ENCODE peak calls at places on chromosome 3, in four cellular contexts. V is heart left ventricle, N is fibroblast of lung, A is bronchial epithelial cell. L is an unnamed sample.
A peak's percentile ranks its signal among the peaks of the same experiment; 100 is the strongest.

GRCh38 chr3:71001303-71001702 is 582.2 kb downstream of the FOXP1 start:
- DNase-seq in V (no peak), N (no peak), A (no peak), L (no peak)

GRCh38 chr3:152392474-152392873 is 123.7 kb downstream of the MBNL1 start:
- DNase-seq in V (no peak), N (no peak), A (no peak), L (no peak)

GRCh38 chr3:161221881-161222600 is 930 bp downstream of the NMD3 start:
- DNase-seq in V (no peak), N (peak; percentile 42), A (no peak), L (peak; percentile 19)

GRCh38 chr3:133884547-133885240 is 11.0 kb downstream of the RAB6B start:
- DNase-seq in V (no peak), N (no peak), A (no peak), L (no peak)

GRCh38 chr3:197792019-197792647 is 1.1 kb downstream of the LRCH3 start:
- DNase-seq in V (no peak), N (peak; percentile 21), A (peak; percentile 20), L (no peak)

GRCh38 chr3:33883538-33884203 is 85.2 kb downstream of the PDCD6IP start:
- DNase-seq in V (no peak), N (peak; percentile 64), A (peak; percentile 50), L (no peak)

GRCh38 chr3:37761043-37761442 is 100.6 kb upstream of the CTDSPL start:
- DNase-seq in V (no peak), N (no peak), A (no peak), L (no peak)

GRCh38 chr3:143567823-143568222 is 280.4 kb downstream of the SLC9A9 start:
- DNase-seq in V (no peak), N (peak; percentile 3), A (no peak), L (no peak)

GRCh38 chr3:163315786-163316185 is 1762.5 kb downstream of the SI start:
- DNase-seq in V (no peak), N (no peak), A (peak; percentile 0), L (no peak)

GRCh38 chr3:53139833-53140574 is 9.8 kb upstream of the RFT1 start:
- DNase-seq in V (no peak), N (no peak), A (no peak), L (no peak)

GRCh38 chr3:4633078-4634004 is 140.2 kb downstream of the ITPR1 start:
- DNase-seq in V (no peak), N (peak; percentile 83), A (peak; percentile 72), L (no peak)

GRCh38 chr3:23099677-23100076 is 103.5 kb upstream of the UBE2E2 start:
- DNase-seq in V (no peak), N (no peak), A (no peak), L (no peak)

GRCh38 chr3:141015486-141015885 is 35.7 kb upstream of the SPSB4 start:
- DNase-seq in V (no peak), N (no peak), A (peak; percentile 59), L (no peak)

GRCh38 chr3:194908432-194908966 is 222.8 kb downstream of the FAM43A start:
- DNase-seq in V (no peak), N (no peak), A (no peak), L (no peak)

GRCh38 chr3:24259901-24260512 is 234.6 kb downstream of the THRB start:
- DNase-seq in V (no peak), N (peak; percentile 39), A (no peak), L (peak; percentile 28)

GRCh38 chr3:15384510-15385237 is 42.7 kb downstream of the METTL6 start:
- DNase-seq in V (no peak), N (no peak), A (no peak), L (no peak)

GRCh38 chr3:16362781-16363180 is 97.8 kb downstream of the OXNAD1 start:
- DNase-seq in V (no peak), N (no peak), A (peak; percentile 21), L (no peak)

GRCh38 chr3:128770387-128770786 is 44.4 kb downstream of the RAB7A start:
- DNase-seq in V (no peak), N (no peak), A (no peak), L (no peak)

GRCh38 chr3:23159929-23160328 is 43.2 kb upstream of the UBE2E2 start:
- DNase-seq in V (no peak), N (peak; percentile 90), A (peak; percentile 90), L (no peak)

GRCh38 chr3:187802928-187803259 is 57.6 kb upstream of the BCL6 start:
- DNase-seq in V (no peak), N (no peak), A (no peak), L (no peak)

GRCh38 chr3:15875016-15875689 is 77.4 kb upstream of the ANKRD28 start:
- DNase-seq in V (no peak), N (peak; percentile 63), A (peak; percentile 77), L (no peak)

GRCh38 chr3:71710906-71711494 is 14.2 kb downstream of the EIF4E3 start:
- DNase-seq in V (no peak), N (peak; percentile 72), A (peak; percentile 59), L (no peak)

GRCh38 chr3:134937256-134938023 is 142.4 kb downstream of the EPHB1 start:
- DNase-seq in V (peak; percentile 15), N (no peak), A (no peak), L (no peak)

GRCh38 chr3:41274944-41275668 is 75.8 kb downstream of the CTNNB1 start:
- DNase-seq in V (no peak), N (peak; percentile 72), A (peak; percentile 62), L (no peak)

GRCh38 chr3:142888484-142889262 is at the start of gene PCOLCE2:
- DNase-seq in V (peak; percentile 18), N (no peak), A (no peak), L (peak; percentile 33)

GRCh38 chr3:132317229-132317948 is at the start of gene ACP3:
- DNase-seq in V (peak; percentile 38), N (peak; percentile 96), A (peak; percentile 98), L (peak; percentile 67)

GRCh38 chr3:127608362-127608718 is 10.1 kb downstream of the MCM2 start:
- DNase-seq in V (peak; percentile 63), N (no peak), A (no peak), L (no peak)

GRCh38 chr3:9156604-9157003 is 92.8 kb downstream of the SRGAP3 start:
- DNase-seq in V (no peak), N (no peak), A (no peak), L (no peak)

GRCh38 chr3:98885851-98886250 is 15.6 kb downstream of the DCBLD2 start:
- DNase-seq in V (no peak), N (peak; percentile 67), A (no peak), L (no peak)

GRCh38 chr3:111850481-111850880 is 8.6 kb upstream of the PHLDB2 start:
- DNase-seq in V (no peak), N (peak; percentile 88), A (peak; percentile 79), L (no peak)

GRCh38 chr3:26099692-26100091 is 309.8 kb downstream of the OXSM start:
- DNase-seq in V (peak; percentile 23), N (peak; percentile 0), A (peak; percentile 57), L (no peak)

DNA sequence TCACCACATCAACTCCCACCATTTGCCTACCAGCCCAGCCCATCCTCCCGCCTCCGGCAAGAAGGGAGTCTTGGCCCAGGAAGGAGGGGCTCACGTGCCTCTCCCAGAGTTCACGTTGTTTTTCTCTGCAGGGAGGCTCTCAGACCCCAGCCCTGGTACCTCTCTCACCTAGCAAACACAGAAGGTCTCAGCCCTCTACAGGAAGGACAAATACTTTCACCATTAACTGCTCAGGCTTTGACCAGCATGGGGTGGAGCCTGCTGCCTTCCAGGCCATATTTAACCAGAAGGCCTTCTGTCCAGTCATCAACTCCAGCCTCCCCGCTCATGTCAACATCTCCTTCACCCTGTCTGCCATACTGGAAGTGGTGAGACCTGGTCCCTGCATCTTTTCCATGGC is 19.0 kb upstream of the HTR3E start:
- DNase-seq in V (no peak), N (no peak), A (no peak), L (no peak)
- TF ChIP-seq CTCF in V (no peak), N (no peak), A (no peak), L (no peak)

GRCh38 chr3:113277886-113278598 is 66.7 kb downstream of the BOC start:
- DNase-seq in V (no peak), N (no peak), A (no peak), L (no peak)
- TF ChIP-seq CTCF in V (no peak), N (no peak), A (peak; percentile 41), L (no peak)

GRCh38 chr3:149936812-149937230 is 33.9 kb downstream of the PFN2 start:
- DNase-seq in V (peak; percentile 33), N (peak; percentile 66), A (peak; percentile 51), L (peak; percentile 46)
- TF ChIP-seq CTCF in V (peak; percentile 66), N (peak; percentile 72), A (peak; percentile 77), L (peak; percentile 61)

GRCh38 chr3:55485208-55485791 is 1.8 kb downstream of the WNT5A start:
- DNase-seq in V (peak; percentile 69), N (peak; percentile 89), A (no peak), L (peak; percentile 80)
- TF ChIP-seq CTCF in V (peak; percentile 69), N (peak; percentile 54), A (peak; percentile 73), L (peak; percentile 56)

DNA sequence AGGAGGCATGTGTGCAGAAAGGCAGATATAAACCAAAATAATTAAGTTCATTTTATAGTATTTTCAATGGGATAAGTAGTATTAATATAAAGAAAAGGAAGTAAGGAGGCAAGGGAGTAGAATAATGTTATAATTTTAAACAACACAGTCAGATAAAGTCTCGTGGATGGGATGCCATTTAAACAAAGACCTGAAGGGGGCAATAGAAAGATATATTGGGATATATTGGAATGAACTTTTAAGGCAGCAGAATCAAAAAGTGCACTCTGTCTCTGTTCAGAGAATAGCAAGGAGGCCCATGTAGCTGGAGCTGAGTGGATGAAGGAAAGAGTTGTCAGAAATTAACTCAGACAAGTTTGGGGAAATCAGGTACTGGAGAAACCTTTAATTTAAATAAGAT is 158.7 kb downstream of the CGGBP1 start:
- DNase-seq in V (no peak), N (no peak), A (no peak), L (no peak)
- TF ChIP-seq CTCF in V (peak; percentile 15), N (no peak), A (no peak), L (no peak)

GRCh38 chr3:66797916-66798560 is 200.1 kb upstream of the KBTBD8 start:
- DNase-seq in V (peak; percentile 39), N (peak; percentile 86), A (no peak), L (peak; percentile 13)

GRCh38 chr3:66800941-66801545 is 197.1 kb upstream of the KBTBD8 start:
- DNase-seq in V (no peak), N (peak; percentile 21), A (peak; percentile 67), L (no peak)

GRCh38 chr3:66808891-66809578 is 189.1 kb upstream of the KBTBD8 start:
- DNase-seq in V (no peak), N (no peak), A (no peak), L (peak; percentile 54)

GRCh38 chr3:66803706-66804496 is 194.2 kb upstream of the KBTBD8 start:
- DNase-seq in V (no peak), N (no peak), A (no peak), L (no peak)

DNA sequence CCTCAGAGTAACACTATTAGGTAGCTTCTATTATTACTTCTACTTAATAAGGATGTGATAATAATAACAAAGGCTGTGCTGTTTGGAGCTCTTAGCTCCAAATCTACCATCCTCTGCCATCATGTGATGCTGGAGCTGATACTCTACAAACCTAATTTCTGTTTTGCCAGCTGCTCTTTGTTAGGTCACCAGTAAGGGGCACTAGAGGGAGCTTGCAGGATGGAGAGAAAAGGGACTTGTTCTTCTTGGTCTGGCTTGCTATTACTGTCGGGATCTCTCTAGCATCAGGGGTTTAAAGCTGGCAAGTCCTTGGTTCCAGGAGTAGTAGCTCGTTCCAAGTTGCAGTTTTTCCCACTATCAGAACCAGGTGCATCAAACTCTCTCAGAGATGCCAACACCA is 194.9 kb upstream of the KBTBD8 start:
- DNase-seq in V (no peak), N (no peak), A (no peak), L (no peak)
- TF ChIP-seq CTCF in V (no peak), N (no peak), A (no peak), L (no peak)